ENCODE peak calls at places on chromosomes 12 and 14, in five cellular contexts. I is cardiac muscle cell, H is tibial nerve, Z is lower lobe of right lung, C is endothelial cell of umbilical vein. T is an unnamed sample. For H3K4me1, the result is how much of the 10 kb centered on the place peaks cover.

GRCh38 chr12:116247377-116247776 is 30.1 kb downstream of the MED13L start:
- DNase-seq in I (peak), H (no peak), Z (no peak), C (no peak), T (no peak)

GRCh38 chr14:85532981-85533820 is 3.3 kb downstream of the FLRT2 start:
- DNase-seq in I (peak), H (peak), Z (peak), C (peak), T (no peak)

GRCh38 chr12:32881702-32882101 is 14.9 kb downstream of the PKP2 start:
- DNase-seq in I (no peak), H (no peak), Z (no peak), C (no peak), T (no peak)

GRCh38 chr14:92340938-92341337 is 18.0 kb downstream of the SLC24A4 start:
- DNase-seq in I (no peak), H (no peak), Z (no peak), C (no peak), T (no peak)

GRCh38 chr12:16681196-16681595 is 75.2 kb upstream of the LMO3 start:
- DNase-seq in I (no peak), H (no peak), Z (no peak), C (no peak), T (no peak)

GRCh38 chr14:24634158-24634557 is at the start of gene GZMB:
- DNase-seq in I (no peak), H (no peak), Z (no peak), C (no peak), T (no peak)

GRCh38 chr12:79884401-79885006 is 50.4 kb downstream of the PPP1R12A start:
- DNase-seq in I (no peak), H (no peak), Z (no peak), C (no peak), T (no peak)

GRCh38 chr12:95418142-95418541 is 55.8 kb upstream of the METAP2 start:
- DNase-seq in I (no peak), H (no peak), Z (no peak), C (no peak), T (no peak)

GRCh38 chr12:124511259-124511985 is 56.0 kb downstream of the NCOR2 start:
- DNase-seq in I (no peak), H (no peak), Z (no peak), C (no peak), T (no peak)

GRCh38 chr12:117151195-117152031 is 38.9 kb downstream of the FBXO21 start:
- DNase-seq in I (peak), H (peak), Z (peak), C (peak), T (no peak)

GRCh38 chr14:77024171-77024627 is 4.3 kb downstream of the IRF2BPL start:
- DNase-seq in I (peak), H (no peak), Z (peak), C (no peak), T (peak)

GRCh38 chr12:121536929-121537813 is 43.7 kb downstream of the KDM2B start:
- DNase-seq in I (peak), H (peak), Z (peak), C (peak), T (peak)

GRCh38 chr12:32821293-32822089 is 65.8 kb upstream of the YARS2 start:
- DNase-seq in I (peak), H (no peak), Z (no peak), C (no peak), T (no peak)

GRCh38 chr12:95204141-95204866 is 13.0 kb downstream of the FGD6 start:
- DNase-seq in I (peak), H (no peak), Z (peak), C (peak), T (no peak)

GRCh38 chr12:105457026-105457425 is 126.5 kb downstream of the C12orf75 start:
- DNase-seq in I (no peak), H (no peak), Z (no peak), C (no peak), T (no peak)

GRCh38 chr12:52171950-52172512 is 19.8 kb downstream of the KRT80 start:
- DNase-seq in I (no peak), H (no peak), Z (peak), C (no peak), T (no peak)

GRCh38 chr12:53218551-53219114 is 11.6 kb upstream of the ITGB7 start:
- DNase-seq in I (peak), H (no peak), Z (peak), C (no peak), T (no peak)
- H3K4me1 ChIP-seq in I (under half), H (half or more), Z (half or more), C (half or more), T (half or more)

DNA sequence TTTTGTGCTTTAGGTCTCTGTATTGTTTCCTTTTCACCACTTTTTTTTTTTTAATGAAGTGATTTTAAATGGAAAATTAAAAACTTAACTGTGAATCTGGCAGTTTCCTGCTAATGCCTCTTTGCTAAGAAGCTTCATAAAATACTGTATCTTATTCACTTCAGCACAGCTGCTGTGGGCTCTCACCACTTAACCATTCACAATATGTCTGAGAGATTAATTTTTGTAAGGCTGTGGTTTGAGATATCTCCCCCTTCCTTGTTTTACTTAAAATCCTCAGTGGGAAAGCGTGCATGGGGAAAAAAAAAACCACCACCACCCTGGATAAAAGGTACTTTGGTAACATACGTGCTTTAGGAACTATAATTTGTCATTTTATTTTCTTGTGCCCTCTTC is 115.9 kb downstream of the ETV6 start:
- DNase-seq in I (peak), H (no peak), Z (no peak), C (peak), T (no peak)
- H3K4me3 ChIP-seq in I (no peak), H (no peak), Z (no peak), C (no peak), T (peak)

GRCh38 chr12:6328045-6328779 is 13.7 kb downstream of the TNFRSF1A start:
- DNase-seq in I (no peak), H (no peak), Z (no peak), C (no peak), T (no peak)
- H3K27ac ChIP-seq in I (no peak), H (peak), Z (peak), C (no peak), T (no peak)

GRCh38 chr12:11650697-11651281 is 1.3 kb downstream of the ETV6 start:
- DNase-seq in I (peak), H (no peak), Z (no peak), C (peak), T (no peak)

GRCh38 chr12:11653215-11653753 is 3.8 kb downstream of the ETV6 start:
- DNase-seq in I (peak), H (no peak), Z (no peak), C (peak), T (peak)

GRCh38 chr12:11651785-11652184 is 2.3 kb downstream of the ETV6 start:
- DNase-seq in I (no peak), H (no peak), Z (no peak), C (peak), T (no peak)

GRCh38 chr12:11651377-11651776 is 1.9 kb downstream of the ETV6 start:
- DNase-seq in I (no peak), H (no peak), Z (no peak), C (no peak), T (no peak)

DNA sequence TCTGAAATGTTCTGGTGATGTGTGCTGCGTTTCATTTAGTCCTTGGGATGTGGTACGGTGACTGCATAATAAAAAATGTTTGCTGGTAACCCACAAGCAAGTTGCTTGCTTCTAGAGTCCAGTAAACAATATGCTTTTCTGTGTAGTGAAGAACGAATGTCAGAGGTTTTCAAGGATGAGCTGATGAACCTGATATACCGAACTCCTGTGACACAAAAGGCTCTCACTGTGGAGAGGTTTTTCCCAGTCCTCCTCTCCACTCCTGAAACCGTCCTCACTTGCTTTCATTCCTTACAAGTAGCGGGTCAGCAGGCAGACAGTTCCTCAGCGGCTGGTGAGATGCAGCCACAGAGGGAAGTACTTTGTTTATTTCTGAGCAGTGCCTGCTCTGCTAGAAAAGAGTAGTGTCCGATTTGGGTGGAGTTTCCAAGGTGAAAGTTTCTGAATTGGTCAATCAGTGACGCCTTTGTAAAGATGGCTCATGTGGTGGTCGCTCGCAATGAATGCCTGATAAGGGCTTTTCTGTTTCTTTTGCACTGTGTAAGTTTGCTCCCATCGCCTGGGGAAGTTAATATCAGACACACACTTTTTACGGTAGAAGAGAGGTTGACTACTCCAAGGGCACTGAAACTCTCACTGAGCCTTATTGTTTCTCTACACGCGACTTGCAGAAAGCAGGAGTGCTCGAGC is 3.0 kb downstream of the ETV6 start:
- DNase-seq in I (peak), H (no peak), Z (peak), C (peak), T (no peak)
- H3K4me1 ChIP-seq in I (under half), H (half or more), Z (half or more), C (under half), T (under half)

GRCh38 chr12:110200124-110200417 is 75.9 kb downstream of the IFT81 start:
- DNase-seq in I (peak), H (no peak), Z (no peak), C (no peak), T (no peak)
- H3K4me3 ChIP-seq in I (no peak), H (no peak), Z (no peak), C (no peak), T (no peak)

GRCh38 chr12:71477046-71477445 is 37.4 kb downstream of the LGR5 start:
- DNase-seq in I (no peak), H (no peak), Z (no peak), C (no peak), T (no peak)

GRCh38 chr12:71475280-71475679 is 35.7 kb downstream of the LGR5 start:
- DNase-seq in I (peak), H (no peak), Z (no peak), C (no peak), T (no peak)

GRCh38 chr12:71478277-71478676 is 38.7 kb downstream of the LGR5 start:
- DNase-seq in I (no peak), H (no peak), Z (no peak), C (no peak), T (no peak)

GRCh38 chr12:71477609-71478008 is 38.0 kb downstream of the LGR5 start:
- DNase-seq in I (no peak), H (no peak), Z (no peak), C (no peak), T (no peak)

DNA sequence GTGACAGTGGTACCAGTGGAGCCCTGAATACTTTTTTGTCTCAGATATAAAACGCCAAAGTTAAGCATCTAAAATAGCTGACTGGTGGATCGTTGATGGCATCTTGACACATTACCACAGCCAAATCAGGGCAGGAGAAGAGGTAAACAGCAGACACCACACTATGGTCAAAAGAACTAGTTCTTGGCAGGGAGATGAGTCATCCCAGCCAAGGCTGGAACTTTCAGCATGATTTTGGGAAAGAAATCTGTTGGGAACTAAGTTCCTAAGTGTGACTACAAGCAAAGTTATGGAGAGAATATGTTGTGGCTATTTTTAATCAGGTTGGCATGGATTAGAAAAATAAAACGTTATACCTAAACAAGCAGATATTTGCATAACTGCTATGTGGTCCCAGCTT is 36.9 kb downstream of the LGR5 start:
- DNase-seq in I (peak), H (no peak), Z (no peak), C (no peak), T (no peak)
- H3K27ac ChIP-seq in I (no peak), H (peak), Z (no peak), C (no peak), T (no peak)